ENCODE peak calls at places on chromosomes 6 and 20, in seven cellular contexts. V, L, S, N, B, X and U are unnamed samples.

GRCh38 chr6:74969591-74970267 is 236.1 kb downstream of the COL12A1 start:
- DNase-seq in B (no peak), S (no peak), L (no peak), V (no peak), X (no peak), N (no peak), U (no peak)

GRCh38 chr20:57097245-57097935 is 169.1 kb downstream of the BMP7 start:
- DNase-seq in X (peak; percentile 47), S (no peak), V (no peak), B (no peak), L (no peak), N (no peak), U (no peak)

GRCh38 chr6:7727951-7728854 is 2.3 kb downstream of the BMP6 start:
- DNase-seq in L (peak; percentile 38), B (peak; percentile 39), S (no peak), X (peak; percentile 35), N (peak; percentile 43), V (no peak), U (peak; percentile 40)

GRCh38 chr6:98669371-98669770 is 165.0 kb upstream of the POU3F2 start:
- DNase-seq in S (no peak), N (no peak), L (no peak), B (no peak), V (no peak), X (no peak), U (no peak)

GRCh38 chr20:24966317-24967012 is 17.4 kb downstream of the CST7 start:
- DNase-seq in S (no peak), N (no peak), L (no peak), V (no peak), X (no peak), B (peak; percentile 9), U (no peak)

GRCh38 chr6:153170511-153170910 is 39.4 kb upstream of the RGS17 start:
- DNase-seq in L (no peak), X (no peak), S (no peak), V (no peak), N (no peak), B (no peak), U (no peak)

GRCh38 chr6:81901589-81901988 is 149.1 kb upstream of the TENT5A start:
- DNase-seq in L (no peak), S (no peak), B (peak; percentile 26), V (no peak), X (peak; percentile 70), N (peak; percentile 36), U (peak; percentile 28)

GRCh38 chr6:135270676-135271536 is 89.8 kb downstream of the MYB start:
- DNase-seq in B (no peak), X (no peak), L (peak; percentile 83), V (no peak), N (no peak), S (peak; percentile 81), U (peak; percentile 61)

GRCh38 chr6:143061597-143062385 is 1.1 kb downstream of the AIG1 start:
- DNase-seq in B (no peak), S (no peak), N (no peak), L (no peak), V (no peak), X (no peak), U (no peak)

GRCh38 chr20:40959325-40960092 is 69.1 kb upstream of the TOP1 start:
- DNase-seq in X (no peak), V (no peak), B (no peak), N (no peak), S (peak; percentile 3), L (no peak), U (no peak)

GRCh38 chr6:156777866-156778614 is 862 bp downstream of the ARID1B start:
- DNase-seq in V (peak; percentile 29), B (peak; percentile 52), L (peak; percentile 47), N (peak; percentile 76), S (peak; percentile 51), X (peak; percentile 70), U (peak; percentile 65)

GRCh38 chr20:61560361-61560853 is 308.3 kb downstream of the CDH4 start:
- DNase-seq in B (no peak), S (no peak), L (peak; percentile 11), X (peak; percentile 46), N (no peak), V (no peak), U (peak; percentile 37)

GRCh38 chr6:151544453-151544852 is 50.6 kb downstream of the CCDC170 start:
- DNase-seq in B (no peak), L (no peak), N (no peak), V (no peak), X (no peak), S (no peak), U (no peak)

GRCh38 chr6:47134476-47135189 is 92.5 kb upstream of the ADGRF1 start:
- DNase-seq in B (no peak), L (no peak), N (no peak), V (no peak), S (no peak), X (no peak), U (peak; percentile 37)

DNA sequence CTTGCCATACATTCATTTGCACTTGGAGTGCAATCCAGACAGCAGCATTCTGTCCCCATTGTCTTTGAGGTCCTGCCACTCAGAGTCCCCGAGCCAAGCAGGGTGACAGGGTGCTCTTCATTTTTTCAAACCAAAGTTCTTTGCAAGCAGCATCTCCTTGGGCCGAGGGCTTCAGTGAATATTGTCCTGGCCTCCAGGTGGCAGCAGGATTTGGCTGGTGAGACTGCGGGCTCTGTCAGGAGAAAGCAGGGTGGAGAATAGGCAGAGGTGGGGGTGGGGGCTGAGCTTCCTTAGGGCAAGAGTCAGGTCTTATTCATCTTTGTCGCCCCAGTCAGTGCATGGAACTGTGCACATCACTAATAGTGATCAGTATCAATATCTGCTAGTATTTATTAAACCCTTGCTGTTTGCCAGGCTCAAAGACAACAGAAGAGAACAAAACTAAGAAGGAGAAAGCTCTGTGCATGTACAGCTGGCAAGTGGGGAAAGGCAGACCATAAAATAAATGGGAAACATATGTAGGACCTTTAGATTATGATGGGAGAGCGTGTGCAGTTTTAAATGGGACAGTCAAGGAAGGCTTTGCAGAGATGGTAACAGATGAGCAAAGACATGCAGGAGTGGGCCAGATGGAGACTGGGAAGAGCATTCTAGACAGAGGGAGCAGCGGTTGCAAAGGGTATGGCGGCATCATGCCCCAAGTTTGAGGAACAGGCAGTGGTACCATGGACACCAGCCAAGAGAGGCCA is 260.2 kb downstream of the NRN1 start:
- DNase-seq in V (no peak), S (no peak), B (no peak), X (no peak), L (no peak), N (no peak), U (no peak)
- TF ChIP-seq CTCF in V (no peak), S (no peak), B (no peak), X (no peak), L (no peak), N (no peak), U (no peak)

DNA sequence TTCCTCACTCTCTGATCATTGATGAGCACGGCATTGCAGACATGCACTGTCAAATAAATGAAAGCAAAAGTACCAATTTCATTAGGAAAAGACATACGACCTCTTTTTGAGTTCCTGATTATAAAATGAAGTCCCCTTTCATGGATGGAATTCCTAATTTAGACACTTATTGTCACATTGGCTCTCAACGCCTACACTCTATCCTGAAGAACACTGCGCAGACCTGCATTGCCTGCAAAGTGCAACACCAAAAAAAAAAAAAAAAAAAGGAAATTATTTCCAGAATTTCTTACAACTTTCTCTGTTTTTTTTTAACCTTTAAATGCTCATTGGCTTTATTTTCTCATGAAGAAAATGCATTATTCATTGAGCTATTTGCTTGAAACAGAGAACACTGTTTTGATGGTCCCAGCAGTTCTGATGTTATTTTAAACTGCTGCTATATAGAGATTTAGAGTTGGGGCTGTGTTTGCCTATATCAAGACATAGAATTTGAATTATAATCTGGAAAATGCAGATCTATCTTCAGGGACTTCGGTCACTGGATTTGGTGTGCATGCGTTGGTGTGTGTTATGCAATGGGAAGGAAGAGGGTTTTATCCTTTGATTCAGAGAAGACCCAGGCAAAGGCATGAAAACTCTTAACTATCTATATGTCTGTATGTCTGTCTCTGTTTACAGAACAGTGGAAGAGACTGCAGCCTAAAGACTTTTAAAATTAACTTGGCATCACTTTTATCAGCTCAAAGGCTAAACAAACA is 1.8 kb downstream of the ADGRB3 start:
- DNase-seq in X (no peak), B (no peak), S (no peak), L (no peak), V (no peak), N (no peak), U (no peak)
- H3K4me3 ChIP-seq in X (peak overlapping the region; percentile 70), B (no peak overlapping the region), S (peak overlapping the region; percentile 80), L (peak overlapping the region; percentile 46), V (peak overlapping the region; percentile 73), N (peak overlapping the region; percentile 62), U (no peak overlapping the region)

GRCh38 chr6:44219053-44219814 is 2.5 kb downstream of the MYMX start:
- DNase-seq in V (peak; percentile 75), L (peak; percentile 85), X (peak; percentile 94), B (peak; percentile 85), N (peak; percentile 88), S (peak; percentile 88), U (peak; percentile 83)
- TF ChIP-seq POLR2A in V (peak; percentile 30), L (peak; percentile 52), X (no peak), B (peak; percentile 66), N (peak; percentile 57), S (peak; percentile 53), U (peak; percentile 86)

GRCh38 chr20:49602370-49603208 is 34.7 kb upstream of the PTGIS start:
- DNase-seq in V (no peak), L (no peak), B (no peak), X (no peak), S (no peak), N (no peak), U (no peak)
- TF ChIP-seq CTCF in V (no peak), L (no peak), B (no peak), X (no peak), S (no peak), N (no peak), U (no peak)

GRCh38 chr20:58513580-58514285 is 1.5 kb downstream of the APCDD1L start:
- DNase-seq in B (no peak), N (no peak), V (no peak), S (no peak), L (no peak), X (no peak), U (no peak)

GRCh38 chr20:58512808-58513552 is 2.2 kb downstream of the APCDD1L start:
- DNase-seq in B (no peak), X (no peak), L (no peak), N (no peak), S (no peak), V (no peak), U (no peak)

GRCh38 chr20:58511861-58512260 is 3.3 kb downstream of the APCDD1L start:
- DNase-seq in L (no peak), X (no peak), N (no peak), S (no peak), V (no peak), B (no peak), U (no peak)

GRCh38 chr20:58515240-58516212 is at the start of gene APCDD1L:
- DNase-seq in N (no peak), L (no peak), X (no peak), S (no peak), V (no peak), B (no peak), U (no peak)

GRCh38 chr20:58514321-58515239 is 619 bp downstream of the APCDD1L start:
- DNase-seq in S (no peak), B (no peak), V (no peak), N (no peak), X (no peak), L (no peak), U (no peak)
- H3K4me3 ChIP-seq in S (peak overlapping the region; percentile 37), B (no peak overlapping the region), V (no peak overlapping the region), N (no peak overlapping the region), X (peak overlapping the region; percentile 14), L (peak overlapping the region; percentile 24), U (no peak overlapping the region)